ENCODE peak calls at places on chromosomes 4 and X, in ten cellular contexts. S, V, K, L, F, M, B, X, C and E are unnamed samples.

GRCh38 chrX:40329616-40330015 is 231.9 kb upstream of the BCOR start:
- DNase-seq in S (no peak), V (no peak), K (peak), L (no peak), F (no peak), M (no peak), B (no peak), X (no peak), C (no peak), E (no peak)

GRCh38 chrX:28639502-28639901 is 52.3 kb downstream of the IL1RAPL1 start:
- DNase-seq in S (no peak), V (no peak), K (no peak), L (no peak), F (no peak), M (no peak), B (no peak), X (no peak), C (no peak), E (no peak)

GRCh38 chrX:85107407-85107806 is 103.7 kb downstream of the APOOL start:
- DNase-seq in S (no peak), V (no peak), K (no peak), L (no peak), F (peak), M (no peak), B (no peak), X (no peak), C (no peak), E (no peak)

GRCh38 chr4:924107-925096 is 7.7 kb downstream of the GAK start:
- DNase-seq in S (no peak), V (no peak), K (peak), L (no peak), F (peak), M (peak), B (peak), X (no peak), C (peak), E (no peak)

GRCh38 chr4:76156635-76157034 is 8.4 kb upstream of the NUP54 start:
- DNase-seq in S (no peak), V (no peak), K (no peak), L (no peak), F (no peak), M (no peak), B (no peak), X (no peak), C (no peak), E (no peak)

GRCh38 chr4:164252286-164252685 is 501.6 kb upstream of the SMIM31 start:
- DNase-seq in S (no peak), V (no peak), K (peak), L (peak), F (no peak), M (no peak), B (no peak), X (peak), C (no peak), E (no peak)

GRCh38 chr4:155174668-155175067 is 33.8 kb upstream of the NPY2R start:
- DNase-seq in S (no peak), V (no peak), K (no peak), L (no peak), F (no peak), M (no peak), B (no peak), X (no peak), C (no peak), E (no peak)

GRCh38 chr4:179605196-179605595 is 2163.0 kb upstream of the AGA start:
- DNase-seq in S (no peak), V (no peak), K (no peak), L (no peak), F (no peak), M (no peak), B (no peak), X (no peak), C (no peak), E (no peak)

GRCh38 chr4:95889662-95890061 is 49.8 kb downstream of the PDHA2 start:
- DNase-seq in S (no peak), V (peak), K (peak), L (no peak), F (no peak), M (no peak), B (no peak), X (no peak), C (no peak), E (no peak)

GRCh38 chrX:151714367-151714766 is 1.5 kb upstream of the FATE1 start:
- DNase-seq in S (no peak), V (no peak), K (no peak), L (no peak), F (no peak), M (no peak), B (no peak), X (no peak), C (no peak), E (no peak)

GRCh38 chrX:72028701-72029470 is 102.8 kb downstream of the RTL5 start:
- DNase-seq in S (no peak), V (no peak), K (peak), L (no peak), F (no peak), M (peak), B (no peak), X (no peak), C (no peak), E (no peak)

GRCh38 chr4:159946983-159947645 is 844.2 kb downstream of the RAPGEF2 start:
- DNase-seq in S (no peak), V (peak), K (no peak), L (peak), F (no peak), M (no peak), B (no peak), X (peak), C (peak), E (peak)

GRCh38 chr4:169136796-169137554 is 126.9 kb upstream of the CBR4 start:
- DNase-seq in S (no peak), V (no peak), K (no peak), L (no peak), F (no peak), M (no peak), B (no peak), X (no peak), C (no peak), E (no peak)

GRCh38 chr4:107734120-107734519 is 14.1 kb upstream of the PAPSS1 start:
- DNase-seq in S (no peak), V (no peak), K (peak), L (no peak), F (no peak), M (no peak), B (no peak), X (no peak), C (no peak), E (no peak)

GRCh38 chr4:176988226-176988625 is 195.5 kb upstream of the VEGFC start:
- DNase-seq in S (no peak), V (no peak), K (peak), L (no peak), F (no peak), M (no peak), B (no peak), X (no peak), C (no peak), E (no peak)

GRCh38 chr4:11729548-11729947 is 300.9 kb upstream of the HS3ST1 start:
- DNase-seq in S (no peak), V (no peak), K (no peak), L (no peak), F (no peak), M (no peak), B (no peak), X (no peak), C (no peak), E (no peak)

GRCh38 chr4:9979101-9979815 is 42.0 kb downstream of the SLC2A9 start:
- DNase-seq in S (no peak), V (no peak), K (no peak), L (no peak), F (no peak), M (no peak), B (no peak), X (peak), C (peak), E (no peak)

GRCh38 chr4:6641971-6642320 is 1.5 kb downstream of the MRFAP1 start:
- DNase-seq in S (no peak), V (no peak), K (no peak), L (no peak), F (no peak), M (no peak), B (no peak), X (no peak), C (no peak), E (no peak)

GRCh38 chr4:40321671-40322131 is 13.4 kb upstream of the CHRNA9 start:
- DNase-seq in S (no peak), V (no peak), K (no peak), L (no peak), F (no peak), M (no peak), B (no peak), X (no peak), C (peak), E (no peak)

GRCh38 chr4:6907658-6908191 is 1.9 kb upstream of the TBC1D14 start:
- DNase-seq in S (no peak), V (no peak), K (peak), L (no peak), F (peak), M (no peak), B (no peak), X (no peak), C (peak), E (peak)